ENCODE peak calls at places on chromosomes 3 and 15, in eight cellular contexts. J is OCI-LY7, V is AG04449, Y is hepatocyte, F is adrenal gland, C is astrocyte of the spinal cord, P is cardiac muscle cell, Z is RWPE1. X is an unnamed sample.

GRCh38 chr3:70516081-70516480 is 203.6 kb upstream of the MDFIC2 start:
- DNase-seq in C (no peak), Z (no peak), Y (no peak), J (no peak), V (no peak), F (no peak), P (peak), X (no peak)

GRCh38 chr3:12903881-12904280 is 62.5 kb upstream of the RPL32 start:
- DNase-seq in P (no peak), Z (no peak), F (no peak), J (no peak), V (no peak), Y (no peak), C (no peak), X (no peak)

GRCh38 chr15:79523266-79523665 is 91.1 kb downstream of the MINAR1 start:
- DNase-seq in Z (no peak), J (no peak), F (no peak), P (no peak), Y (no peak), C (no peak), V (no peak), X (no peak)

GRCh38 chr3:38640661-38641441 is 8.6 kb downstream of the SCN5A start:
- DNase-seq in C (no peak), V (no peak), Y (no peak), P (no peak), J (no peak), F (no peak), Z (no peak), X (no peak)

GRCh38 chr3:131728898-131729297 is 226.1 kb upstream of the MRPL3 start:
- DNase-seq in Z (no peak), V (no peak), F (no peak), P (no peak), Y (no peak), J (no peak), C (no peak), X (no peak)

GRCh38 chr3:64327039-64327804 is 102.0 kb upstream of the PRICKLE2 start:
- DNase-seq in V (no peak), J (no peak), Z (no peak), P (no peak), C (no peak), F (peak), Y (no peak), X (no peak)

GRCh38 chr3:49868951-49869454 is 703 bp downstream of the CAMKV start:
- DNase-seq in Y (no peak), C (no peak), P (no peak), F (no peak), V (no peak), J (no peak), Z (no peak), X (no peak)

GRCh38 chr3:160992712-160993111 is 112.4 kb downstream of the B3GALNT1 start:
- DNase-seq in Y (no peak), J (no peak), C (no peak), Z (no peak), F (no peak), P (no peak), V (no peak), X (no peak)

GRCh38 chr3:23389686-23390085 is 186.6 kb downstream of the UBE2E2 start:
- DNase-seq in Z (no peak), V (no peak), F (no peak), P (no peak), C (no peak), J (peak), Y (no peak), X (peak)

GRCh38 chr15:71669688-71670087 is 140.7 kb upstream of the NR2E3 start:
- DNase-seq in F (no peak), V (no peak), Y (no peak), J (no peak), P (no peak), Z (no peak), C (no peak), X (no peak)

GRCh38 chr15:68843425-68844311 is 23.0 kb upstream of the ANP32A start:
- DNase-seq in C (peak), Y (peak), P (peak), V (no peak), Z (no peak), J (peak), F (no peak), X (peak)

GRCh38 chr3:140216249-140216648 is 281.3 kb downstream of the CLSTN2 start:
- DNase-seq in Z (peak), V (no peak), Y (no peak), F (no peak), P (no peak), J (peak), C (no peak), X (peak)

GRCh38 chr15:87522997-87523396 is 733.5 kb downstream of the NTRK3 start:
- DNase-seq in J (no peak), F (no peak), V (no peak), P (no peak), Z (no peak), Y (no peak), C (no peak), X (no peak)

GRCh38 chr3:184485256-184485655 is 76.3 kb upstream of the EPHB3 start:
- DNase-seq in V (no peak), P (no peak), Z (no peak), C (no peak), F (no peak), J (no peak), Y (no peak), X (no peak)

GRCh38 chr15:100922192-100923040 is 3.3 kb downstream of the LRRK1 start:
- DNase-seq in Y (no peak), C (no peak), Z (no peak), J (peak), F (no peak), P (no peak), V (no peak), X (peak)

GRCh38 chr3:29822051-29822450 is 541.2 kb downstream of the RBMS3 start:
- DNase-seq in Y (no peak), Z (no peak), F (no peak), V (peak), J (no peak), C (peak), P (no peak), X (no peak)

GRCh38 chr3:190644766-190645165 is 130.9 kb downstream of the IL1RAP start:
- DNase-seq in Z (no peak), F (no peak), Y (no peak), C (peak), V (peak), J (no peak), P (no peak), X (no peak)

GRCh38 chr15:27238209-27238608 is 267.2 kb downstream of the GABRG3 start:
- DNase-seq in V (no peak), J (no peak), Y (no peak), F (no peak), C (no peak), P (no peak), Z (no peak), X (no peak)

GRCh38 chr3:186044973-186045372 is 63.9 kb downstream of the ETV5 start:
- DNase-seq in Z (no peak), F (no peak), V (no peak), C (peak), P (no peak), J (no peak), Y (no peak), X (no peak)

GRCh38 chr3:72791132-72791531 is 57.1 kb downstream of the SHQ1 start:
- DNase-seq in J (no peak), Y (no peak), F (no peak), P (no peak), V (no peak), Z (peak), C (no peak), X (no peak)

GRCh38 chr3:181176610-181177009 is 187.1 kb upstream of the DNAJC19 start:
- DNase-seq in J (peak), C (peak), P (peak), F (peak), Y (peak), Z (peak), V (no peak), X (no peak)

GRCh38 chr3:184568918-184569829 is 7.6 kb downstream of the EPHB3 start:
- DNase-seq in C (peak), P (peak), Z (peak), F (peak), J (no peak), Y (peak), V (peak), X (no peak)

GRCh38 chr3:61030469-61031035 is 220.7 kb downstream of the FHIT start:
- DNase-seq in J (no peak), C (peak), Z (no peak), V (no peak), Y (no peak), P (no peak), F (no peak), X (no peak)

GRCh38 chr15:82792068-82792467 is 13.8 kb downstream of the FSD2 start:
- DNase-seq in P (no peak), J (no peak), C (no peak), V (no peak), Y (no peak), F (no peak), Z (no peak), X (no peak)

GRCh38 chr3:32322311-32322710 is 69.3 kb upstream of the CMTM7 start:
- DNase-seq in P (no peak), C (no peak), Y (no peak), J (no peak), V (no peak), F (no peak), Z (no peak), X (no peak)

GRCh38 chr3:114242947-114243346 is 5.6 kb upstream of the ZNF80 start:
- DNase-seq in J (no peak), V (no peak), Y (no peak), P (no peak), Z (no peak), C (no peak), F (no peak), X (peak)

GRCh38 chr3:5226783-5227182 is 39.3 kb downstream of the EDEM1 start:
- DNase-seq in Y (peak), Z (peak), J (peak), V (peak), F (no peak), C (peak), P (peak), X (peak)
- TF ChIP-seq CTCF in Y (peak), Z (peak), J (peak), V (peak), F (peak), C (peak), P (peak), X (peak)

DNA sequence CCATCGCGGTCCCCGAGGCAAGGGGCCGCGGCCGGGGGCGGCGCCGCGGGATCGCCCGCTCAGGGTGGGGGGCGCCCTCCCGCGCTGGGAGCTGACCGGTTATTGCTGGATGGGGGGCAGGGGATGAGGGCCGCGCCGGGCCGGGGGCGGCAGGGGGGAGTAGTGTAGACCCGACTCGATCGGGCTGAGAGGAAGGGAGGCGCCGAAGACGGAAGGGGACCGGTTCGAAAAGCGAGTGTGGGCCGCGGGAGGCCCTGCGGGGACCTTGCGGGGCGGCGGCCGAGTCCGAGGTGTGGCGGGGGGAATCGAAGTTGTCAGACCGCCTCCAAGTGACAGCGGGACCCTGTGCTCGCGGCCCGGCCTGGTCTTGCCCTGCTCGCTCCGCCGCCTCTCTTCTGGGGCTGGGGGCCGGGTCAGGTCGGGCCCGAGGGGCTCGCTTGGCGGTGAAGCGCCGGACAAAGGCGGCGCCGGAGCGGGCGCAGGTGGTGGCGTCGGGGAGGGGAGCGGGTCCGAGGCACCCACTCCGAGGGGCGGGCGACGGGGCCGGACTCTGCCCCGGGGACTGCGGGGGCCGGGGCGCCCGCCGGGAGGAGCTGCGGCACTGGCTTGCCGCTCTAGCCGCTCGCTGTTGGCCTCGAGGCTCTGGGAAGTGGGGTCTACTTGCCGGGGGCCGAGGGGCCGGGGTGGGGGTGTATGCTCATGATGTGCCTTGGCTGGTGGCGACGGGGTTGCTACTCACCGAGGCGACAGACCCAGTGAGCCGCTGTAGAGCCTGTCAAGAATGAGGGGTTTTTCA is 1.2 kb downstream of the BAHD1 start:
- DNase-seq in J (peak), Y (peak), C (no peak), P (peak), F (no peak), V (no peak), Z (no peak), X (peak)
- TF ChIP-seq CTCF in J (no peak), Y (peak), C (no peak), P (no peak), F (no peak), V (peak), Z (no peak), X (peak)

GRCh38 chr3:86029590-86029989 is 961.4 kb downstream of the VGLL3 start:
- DNase-seq in J (no peak), Y (no peak), V (no peak), C (peak), Z (peak), P (no peak), F (no peak), X (no peak)
- TF ChIP-seq CTCF in J (no peak), Y (no peak), V (no peak), C (no peak), Z (no peak), P (no peak), F (no peak), X (no peak)

DNA sequence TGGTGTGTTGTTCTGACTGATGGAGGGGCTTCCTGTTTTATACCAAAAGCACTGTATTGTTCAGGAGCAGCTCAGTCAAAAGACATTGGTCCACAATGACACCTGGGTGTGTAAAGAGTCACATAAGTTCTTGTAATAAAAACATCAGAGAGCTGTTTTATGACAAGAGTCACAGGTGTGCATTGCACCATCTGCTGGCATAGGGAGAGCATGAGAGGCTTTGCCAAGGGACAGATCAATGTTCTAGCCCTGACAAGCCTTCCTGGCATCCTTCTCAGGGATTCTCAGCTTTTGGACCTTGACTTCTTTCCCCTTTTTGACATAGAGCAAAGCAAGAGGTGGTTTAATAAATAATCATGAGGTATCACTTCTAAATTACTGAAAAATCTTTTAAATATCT is 20.5 kb downstream of the ARPP21 start:
- DNase-seq in Z (no peak), F (no peak), C (no peak), J (peak), V (no peak), Y (peak), P (peak), X (no peak)
- TF ChIP-seq CTCF in Z (peak), F (no peak), C (peak), J (peak), V (no peak), Y (peak), P (no peak), X (peak)

GRCh38 chr3:106824856-106825255 is 552.4 kb upstream of the CCDC54 start:
- DNase-seq in Y (peak), F (no peak), V (no peak), P (peak), C (peak), Z (no peak), J (peak), X (no peak)
- TF ChIP-seq CTCF in Y (peak), F (no peak), V (peak), P (peak), C (peak), Z (no peak), J (peak), X (peak)

GRCh38 chr3:170322501-170323328 is 34.8 kb upstream of the SKIL start:
- DNase-seq in Z (no peak), J (no peak), F (no peak), V (no peak), Y (no peak), P (no peak), C (peak), X (no peak)
- TF ChIP-seq CTCF in Z (no peak), J (no peak), F (no peak), V (no peak), Y (no peak), P (no peak), C (no peak), X (no peak)

GRCh38 chr15:84953726-84954125 is 27.9 kb upstream of the PDE8A start:
- DNase-seq in P (no peak), V (no peak), Y (no peak), C (no peak), F (no peak), J (no peak), Z (no peak), X (no peak)

GRCh38 chr15:84950570-84951111 is 31.0 kb upstream of the PDE8A start:
- DNase-seq in V (no peak), Y (no peak), F (no peak), P (no peak), C (no peak), Z (no peak), J (no peak), X (no peak)

GRCh38 chr15:84953136-84953535 is 28.5 kb upstream of the PDE8A start:
- DNase-seq in Y (no peak), Z (no peak), J (no peak), C (no peak), F (no peak), V (no peak), P (no peak), X (no peak)

GRCh38 chr15:84956199-84956598 is 25.5 kb upstream of the PDE8A start:
- DNase-seq in V (no peak), P (no peak), J (no peak), Z (no peak), Y (no peak), C (no peak), F (no peak), X (no peak)

GRCh38 chr15:84955089-84955848 is 26.4 kb upstream of the PDE8A start:
- DNase-seq in P (peak), F (peak), Z (peak), V (no peak), C (peak), J (peak), Y (peak), X (peak)
- TF ChIP-seq CTCF in P (peak), F (peak), Z (peak), V (peak), C (peak), J (peak), Y (peak), X (peak)